ENCODE peak calls at places on chromosomes 3 and 15, in four cellular contexts. X is cardiac muscle cell, H is psoas muscle, T is AG04450. K is an unnamed sample.

GRCh38 chr3:33919312-33919711 is 120.9 kb downstream of the PDCD6IP start:
- DNase-seq in H (no peak), T (no peak), X (no peak), K (no peak)

GRCh38 chr3:69252631-69253030 is 130.2 kb upstream of the LMOD3 start:
- DNase-seq in T (no peak), H (no peak), X (no peak), K (no peak)

GRCh38 chr3:57822686-57823085 is 66.6 kb downstream of the SLMAP start:
- DNase-seq in X (no peak), H (no peak), T (no peak), K (no peak)

GRCh38 chr15:64883097-64883581 is 28.6 kb upstream of the ANKDD1A start:
- DNase-seq in X (no peak), H (no peak), T (no peak), K (no peak)

GRCh38 chr3:16888785-16889607 is 4.2 kb downstream of the PLCL2 start:
- DNase-seq in H (no peak), T (no peak), X (no peak), K (no peak)

GRCh38 chr3:32334675-32335074 is 57.0 kb upstream of the CMTM7 start:
- DNase-seq in H (no peak), T (no peak), X (no peak), K (peak; percentile 58)

GRCh38 chr3:197302696-197303341 is 4.4 kb upstream of the DLG1 start:
- DNase-seq in H (no peak), X (no peak), T (no peak), K (no peak)

GRCh38 chr3:15716178-15716577 is 81.6 kb downstream of the ANKRD28 start:
- DNase-seq in X (no peak), T (no peak), H (no peak), K (no peak)

GRCh38 chr3:102225407-102226132 is 209.2 kb upstream of the ZPLD1 start:
- DNase-seq in H (no peak), T (peak; percentile 64), X (peak; percentile 73), K (no peak)

GRCh38 chr15:30933293-30933692 is 29.6 kb downstream of the FAN1 start:
- DNase-seq in T (no peak), H (no peak), X (no peak), K (no peak)

GRCh38 chr15:71916834-71917233 is 106.5 kb downstream of the NR2E3 start:
- DNase-seq in T (no peak), X (no peak), H (no peak), K (no peak)

GRCh38 chr15:99123706-99124451 is 19.0 kb downstream of the SYNM start:
- DNase-seq in X (peak; percentile 85), H (peak; percentile 96), T (peak; percentile 83), K (no peak)

GRCh38 chr15:35218215-35218614 is 133.1 kb upstream of the NANOGP8 start:
- DNase-seq in X (no peak), T (no peak), H (no peak), K (no peak)

GRCh38 chr3:28586325-28586724 is 237.7 kb upstream of the AZI2 start:
- DNase-seq in X (no peak), H (no peak), T (no peak), K (no peak)

GRCh38 chr3:43423142-43423541 is 136.8 kb downstream of the SNRK start:
- DNase-seq in T (no peak), X (no peak), H (peak; percentile 69), K (no peak)

GRCh38 chr15:49313650-49314049 is 109.4 kb upstream of the FGF7 start:
- DNase-seq in H (no peak), X (no peak), T (peak; percentile 59), K (no peak)

GRCh38 chr15:95857758-95858157 is 472.7 kb upstream of the NR2F2 start:
- DNase-seq in H (no peak), T (no peak), X (no peak), K (no peak)

GRCh38 chr15:59539799-59540198 is 71.8 kb upstream of the GCNT3 start:
- DNase-seq in H (no peak), X (no peak), T (no peak), K (no peak)

GRCh38 chr15:68640791-68641331 is 62.1 kb downstream of the CORO2B start:
- DNase-seq in T (no peak), H (no peak), X (peak; percentile 14), K (no peak)

GRCh38 chr15:101342065-101342464 is 47.0 kb upstream of the SNRPA1 start:
- DNase-seq in H (no peak), X (no peak), T (no peak), K (no peak)

GRCh38 chr15:63042879-63043340 is 363 bp downstream of the TPM1 start:
- DNase-seq in X (no peak), H (no peak), T (no peak), K (no peak)

GRCh38 chr3:12644297-12644937 is 19.5 kb downstream of the RAF1 start:
- DNase-seq in X (no peak), T (no peak), H (no peak), K (no peak)

GRCh38 chr3:143529018-143529478 is 319.2 kb downstream of the SLC9A9 start:
- DNase-seq in H (peak; percentile 64), X (no peak), T (no peak), K (peak; percentile 8)

GRCh38 chr3:12963869-12964712 is 109.1 kb downstream of the IQSEC1 start:
- DNase-seq in H (peak; percentile 58), X (no peak), T (no peak), K (no peak)

GRCh38 chr3:129686941-129687340 is 80.5 kb upstream of the PLXND1 start:
- DNase-seq in X (no peak), T (no peak), H (no peak), K (no peak)

GRCh38 chr15:56019060-56019793 is 25.8 kb upstream of the NEDD4 start:
- DNase-seq in T (no peak), X (no peak), H (no peak), K (no peak)

DNA sequence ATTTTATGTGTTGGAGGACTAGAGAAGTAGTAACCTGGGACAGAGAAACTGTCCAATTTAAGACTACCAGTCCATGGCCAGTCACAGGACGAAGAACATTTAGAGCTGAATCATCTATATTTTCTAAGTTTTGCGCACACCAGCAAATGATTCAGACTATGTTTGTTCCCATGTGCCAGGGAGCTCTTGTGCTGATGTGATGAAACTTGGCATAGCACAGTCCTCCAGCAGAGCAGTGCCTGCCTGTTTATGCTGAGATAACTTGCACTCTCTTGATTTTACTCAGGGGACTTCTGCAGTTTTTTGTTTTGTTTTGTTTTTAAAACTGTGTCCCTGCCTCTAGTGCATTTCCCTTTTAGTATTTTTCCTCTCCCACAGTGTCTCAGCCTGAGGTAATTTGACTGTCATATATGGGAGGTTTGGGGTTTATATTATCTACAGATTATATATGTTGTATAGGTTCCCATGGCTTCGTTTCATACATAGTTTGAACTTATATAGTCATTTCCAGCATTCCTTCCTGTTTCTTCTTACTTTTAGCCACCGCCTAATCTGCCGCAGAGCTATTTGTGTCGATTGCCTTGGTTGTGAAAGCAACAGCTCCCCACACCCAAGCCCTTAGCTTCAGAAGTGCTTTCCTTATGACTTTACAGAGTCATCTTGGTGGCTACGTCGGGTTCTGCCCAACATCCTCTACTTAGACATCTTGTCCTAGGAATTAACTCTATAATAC is 45.5 kb downstream of the PPM1L start:
- DNase-seq in T (no peak), H (peak; percentile 77), X (no peak), K (no peak)
- H3K27ac ChIP-seq in T (no peak overlapping the region), H (peak overlapping the region; percentile 93), X (no peak overlapping the region), K (no peak overlapping the region)

GRCh38 chr15:77606142-77607034 is 26.3 kb downstream of the LINGO1 start:
- DNase-seq in T (no peak), H (no peak), X (peak; percentile 36), K (no peak)

GRCh38 chr15:77607894-77608261 is 24.8 kb downstream of the LINGO1 start:
- DNase-seq in X (no peak), T (no peak), H (no peak), K (no peak)

GRCh38 chr15:77605582-77605981 is 27.1 kb downstream of the LINGO1 start:
- DNase-seq in H (no peak), T (no peak), X (no peak), K (no peak)

GRCh38 chr15:77608774-77609173 is 23.9 kb downstream of the LINGO1 start:
- DNase-seq in H (no peak), X (no peak), T (no peak), K (no peak)

DNA sequence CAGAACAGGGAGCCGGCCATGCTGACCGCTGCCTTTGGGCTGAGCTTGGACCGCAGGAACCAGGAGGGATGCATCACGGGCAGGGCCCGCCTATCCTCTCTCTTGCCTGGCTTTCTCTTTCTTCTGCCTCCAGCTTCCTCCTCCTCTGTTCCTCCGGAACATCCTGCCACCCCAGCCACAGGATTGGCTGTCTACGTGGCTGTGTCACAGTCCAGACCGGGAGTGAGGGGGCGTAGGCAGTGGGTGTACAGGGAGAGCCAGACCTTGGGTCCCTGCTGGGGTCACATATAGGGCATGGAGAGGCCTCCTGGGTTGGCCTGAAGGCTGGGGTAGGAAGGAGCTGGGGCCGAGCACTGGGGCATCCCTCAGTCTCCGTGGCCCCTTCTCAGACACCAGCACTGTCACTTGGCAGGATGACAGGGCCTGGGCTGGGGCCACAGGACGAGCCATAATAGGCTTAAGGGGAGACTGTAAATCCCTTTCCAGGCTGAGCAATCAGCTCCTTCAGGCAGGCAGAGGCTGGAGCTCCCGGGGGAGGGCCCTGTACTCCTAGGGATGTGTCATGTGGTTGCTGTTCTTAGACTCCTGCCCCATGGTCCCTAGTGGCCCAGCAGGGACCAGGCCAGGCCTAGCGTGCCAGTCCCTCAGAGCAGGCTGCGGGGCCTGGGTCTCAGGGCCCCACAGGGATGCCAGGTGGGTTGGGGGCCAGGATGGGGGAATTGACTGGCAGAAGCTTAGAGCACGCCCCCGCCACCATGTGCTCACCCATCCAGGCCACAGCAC is 25.4 kb downstream of the LINGO1 start:
- DNase-seq in H (no peak), X (peak; percentile 50), T (no peak), K (no peak)
- H3K27ac ChIP-seq in H (peak overlapping the region; percentile 30), X (peak overlapping the region; percentile 56), T (no peak overlapping the region), K (no peak overlapping the region)

GRCh38 chr3:50233176-50233575 is 2.8 kb upstream of the GNAI2 start:
- DNase-seq in X (peak; percentile 80), H (no peak), T (no peak), K (no peak)
- H3K27ac ChIP-seq in X (peak overlapping the region; percentile 57), H (no peak overlapping the region), T (no peak overlapping the region), K (no peak overlapping the region)

GRCh38 chr15:25554640-25555039 is 115.8 kb upstream of the UBE3A start:
- DNase-seq in T (no peak), X (no peak), H (no peak), K (no peak)

GRCh38 chr15:25557916-25558315 is 119.1 kb upstream of the UBE3A start:
- DNase-seq in T (no peak), X (no peak), H (no peak), K (no peak)

DNA sequence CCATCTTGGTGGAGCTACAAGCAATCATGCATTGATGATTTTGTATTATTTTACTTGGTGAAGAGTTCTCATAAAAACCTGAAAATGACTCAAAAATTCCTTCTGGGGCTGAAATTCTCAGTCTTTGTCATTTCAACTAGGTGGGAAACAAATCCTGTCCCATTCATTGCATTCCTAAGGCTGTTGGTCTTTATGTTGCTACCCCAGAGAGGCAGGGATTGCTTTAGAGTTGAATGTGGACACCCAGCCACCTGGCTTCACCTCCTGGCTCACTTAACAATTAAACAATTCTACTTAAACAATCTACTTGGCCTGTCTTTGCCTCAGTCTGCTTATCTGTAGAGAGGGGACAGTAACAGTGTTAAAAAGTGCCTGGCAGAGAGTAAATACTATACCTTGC is 117.3 kb upstream of the UBE3A start:
- DNase-seq in H (no peak), T (no peak), X (no peak), K (no peak)
- H3K27ac ChIP-seq in H (no peak overlapping the region), T (no peak overlapping the region), X (no peak overlapping the region), K (no peak overlapping the region)

GRCh38 chr3:167723872-167724271 is 10.8 kb downstream of the PDCD10 start:
- DNase-seq in T (no peak), X (no peak), H (no peak), K (no peak)
- H3K27ac ChIP-seq in T (no peak overlapping the region), X (peak overlapping the region; percentile 47), H (no peak overlapping the region), K (no peak overlapping the region)